ENCODE peak calls at places on chromosome 3, in four cellular contexts. O, C, S and P are unnamed samples. For H3K27me3, the result is how much of the 10 kb centered on the place peaks cover.

GRCh38 chr3:195068481-195069080 is 202.4 kb downstream of the XXYLT1 start:
- DNase-seq in O (no peak), C (peak), S (no peak), P (no peak)

GRCh38 chr3:105806361-105806760 is 62.5 kb downstream of the CBLB start:
- DNase-seq in O (peak), C (no peak), S (peak), P (peak)

GRCh38 chr3:113834983-113835382 is 3.6 kb upstream of the GRAMD1C start:
- DNase-seq in O (no peak), C (no peak), S (no peak), P (no peak)

GRCh38 chr3:78937486-78937885 is 830.3 kb downstream of the ROBO1 start:
- DNase-seq in O (no peak), C (no peak), S (no peak), P (no peak)

GRCh38 chr3:98322686-98323085 is 31.0 kb upstream of the OR5K4 start:
- DNase-seq in O (no peak), C (no peak), S (no peak), P (no peak)

GRCh38 chr3:134660046-134660441 is 9.2 kb upstream of the KY start:
- DNase-seq in O (no peak), C (no peak), S (no peak), P (no peak)

GRCh38 chr3:56408761-56409196 is 59.5 kb downstream of the ERC2 start:
- DNase-seq in O (no peak), C (no peak), S (no peak), P (no peak)

GRCh38 chr3:168121175-168121853 is 25.6 kb upstream of the GOLIM4 start:
- DNase-seq in O (peak), C (no peak), S (no peak), P (no peak)

GRCh38 chr3:101941253-101942039 is 92.1 kb downstream of the NFKBIZ start:
- DNase-seq in O (peak), C (no peak), S (no peak), P (no peak)

GRCh38 chr3:123638936-123639680 is 54.3 kb upstream of the HACD2 start:
- DNase-seq in O (no peak), C (no peak), S (no peak), P (no peak)

GRCh38 chr3:100402150-100402706 is 889 bp downstream of the LNP1 start:
- DNase-seq in O (peak), C (no peak), S (no peak), P (no peak)

GRCh38 chr3:126211569-126211968 is 31.2 kb upstream of the ALDH1L1 start:
- DNase-seq in O (no peak), C (no peak), S (no peak), P (no peak)

GRCh38 chr3:19886404-19886803 is 47.6 kb downstream of the EFHB start:
- DNase-seq in O (no peak), C (no peak), S (no peak), P (no peak)

GRCh38 chr3:170233532-170233931 is 11.3 kb downstream of the PRKCI start:
- DNase-seq in O (peak), C (no peak), S (no peak), P (no peak)

GRCh38 chr3:24363242-24363641 is 131.4 kb downstream of the THRB start:
- DNase-seq in O (peak), C (no peak), S (no peak), P (no peak)

GRCh38 chr3:24361661-24362060 is 133.0 kb downstream of the THRB start:
- DNase-seq in O (no peak), C (no peak), S (no peak), P (no peak)

GRCh38 chr3:24367216-24367615 is 127.4 kb downstream of the THRB start:
- DNase-seq in O (no peak), C (no peak), S (no peak), P (no peak)

GRCh38 chr3:24365168-24365567 is 129.5 kb downstream of the THRB start:
- DNase-seq in O (peak), C (peak), S (no peak), P (no peak)

GRCh38 chr3:24364359-24364758 is 130.3 kb downstream of the THRB start:
- DNase-seq in O (no peak), C (no peak), S (no peak), P (no peak)
- H3K4me3 ChIP-seq in O (no peak), C (no peak), S (no peak), P (no peak)

GRCh38 chr3:164390046-164390445 is 688.2 kb downstream of the SI start:
- DNase-seq in O (no peak), C (no peak), S (no peak), P (no peak)
- TF ChIP-seq CTCF in O (no peak), C (no peak), S (no peak), P (no peak)

GRCh38 chr3:43872901-43873300 is 182.2 kb downstream of the ABHD5 start:
- DNase-seq in O (peak), C (no peak), S (no peak), P (no peak)
- H3K27me3 ChIP-seq in O (under half), C (under half), S (under half), P (under half)

DNA sequence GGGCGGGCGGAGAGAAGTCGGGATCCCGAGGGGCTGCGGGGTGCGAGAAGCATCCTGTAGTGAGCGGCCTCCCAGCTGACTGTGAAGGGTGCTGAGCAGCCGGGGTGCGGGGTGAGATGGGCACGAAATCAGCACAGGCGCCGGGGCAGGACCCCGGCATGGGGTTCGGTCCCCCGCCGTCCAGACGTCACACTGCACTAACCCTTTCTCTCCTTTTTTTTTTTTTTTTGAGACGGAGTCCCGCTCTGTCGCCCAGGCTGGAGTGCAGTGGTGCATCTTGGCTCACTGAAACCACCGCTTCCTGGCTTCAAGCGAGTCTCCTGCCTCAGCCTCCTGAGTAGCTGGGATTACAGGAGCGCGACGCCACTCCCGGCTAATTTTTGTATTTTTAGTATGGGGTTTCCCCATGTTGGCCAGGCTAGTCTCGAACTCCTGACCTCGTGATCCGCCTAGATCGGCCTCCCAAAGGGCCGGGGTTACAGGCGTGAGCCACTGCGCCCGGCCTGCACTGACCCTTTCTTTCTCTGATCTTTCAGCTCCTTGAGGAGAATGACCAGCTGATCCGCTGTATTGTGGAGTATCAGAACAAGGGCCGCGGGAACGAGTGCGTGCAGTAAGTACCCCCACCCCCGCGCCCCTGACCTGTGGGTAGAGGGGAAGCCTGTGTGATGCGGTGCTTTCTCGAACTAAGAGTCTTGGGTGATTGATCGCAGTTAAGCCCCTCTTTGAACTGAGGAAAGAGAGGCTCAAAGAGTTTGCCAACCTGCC is 513 bp downstream of the SS18L2 start:
- DNase-seq in O (no peak), C (no peak), S (no peak), P (no peak)
- H3K4me3 ChIP-seq in O (peak), C (peak), S (peak), P (peak)

DNA sequence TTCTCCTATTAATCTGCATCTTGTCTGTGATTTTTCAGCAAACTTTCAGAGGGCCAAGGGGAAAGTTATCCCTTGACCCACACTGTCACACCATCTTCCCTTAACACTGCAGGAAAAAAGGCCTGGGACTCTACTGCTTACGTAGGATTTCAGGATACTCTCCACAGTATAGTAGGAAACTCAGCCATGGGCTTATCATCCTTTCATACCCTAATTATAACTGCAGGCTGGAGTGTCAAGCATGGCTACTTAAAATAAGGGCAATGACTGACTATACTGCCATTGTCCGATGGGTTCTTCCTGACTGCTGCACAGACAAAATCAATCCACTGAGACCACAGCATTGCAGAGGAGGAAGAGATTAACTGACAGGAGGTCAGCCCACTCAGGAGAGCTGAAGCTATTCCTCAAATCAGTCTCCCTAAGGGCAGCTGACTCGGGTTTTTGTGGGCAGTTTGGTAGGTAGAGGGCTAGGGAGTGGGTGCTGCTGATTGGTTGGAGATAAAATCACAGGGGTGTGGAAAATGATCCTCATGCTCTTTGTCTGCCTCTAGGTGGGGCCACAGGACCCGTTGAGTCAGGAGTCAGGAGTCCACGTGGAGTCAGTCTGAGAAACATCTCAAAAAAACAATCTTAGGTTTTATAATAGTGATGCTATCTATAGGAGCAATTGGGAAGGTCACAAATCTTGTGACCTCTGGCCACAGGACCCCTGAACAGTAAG is 118.2 kb upstream of the STRIT1 start:
- DNase-seq in O (no peak), C (no peak), S (no peak), P (no peak)
- TF ChIP-seq CTCF in O (no peak), C (no peak), S (no peak), P (peak)

DNA sequence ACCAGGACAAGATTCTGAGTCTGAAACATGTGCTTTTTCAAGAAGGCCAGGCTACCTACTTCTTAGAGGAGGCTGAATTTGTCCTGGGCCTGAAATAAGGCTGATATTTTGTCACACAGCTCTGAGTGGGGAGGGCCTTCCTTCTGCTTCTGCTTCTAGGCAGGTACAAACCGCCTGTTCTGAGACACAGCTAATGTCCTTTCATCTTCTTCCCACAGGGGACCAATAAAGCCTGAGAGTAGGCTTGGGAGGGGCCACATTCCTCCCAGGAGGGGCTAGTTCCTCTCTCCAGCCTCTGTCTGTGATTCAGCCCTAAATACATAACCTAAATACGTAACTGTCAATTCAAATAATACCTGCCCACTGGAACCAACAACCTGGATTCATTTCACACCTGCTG is 34.8 kb downstream of the CRYGS start:
- DNase-seq in O (no peak), C (no peak), S (no peak), P (no peak)
- H3K27me3 ChIP-seq in O (under half), C (under half), S (under half), P (under half)